ENCODE peak calls at places on chromosomes 2 and 18, in seven cellular contexts. N, S, R, U, W, Y and T are unnamed samples.

GRCh38 chr2:189542145-189542882 is 38.3 kb downstream of the SLC40A1 start:
- DNase-seq in N (no peak), S (no peak), R (no peak), U (no peak), W (peak; percentile 10), Y (no peak), T (no peak)

GRCh38 chr2:226674123-226674522 is 125.5 kb downstream of the IRS1 start:
- DNase-seq in N (no peak), S (no peak), R (no peak), U (no peak), W (no peak), Y (no peak), T (no peak)

GRCh38 chr18:57954928-57955327 is 89.1 kb upstream of the NEDD4L start:
- DNase-seq in N (no peak), S (no peak), R (no peak), U (no peak), W (no peak), Y (no peak), T (no peak)

GRCh38 chr18:36851202-36851590 is 22.3 kb downstream of the KIAA1328 start:
- DNase-seq in N (no peak), S (no peak), R (no peak), U (no peak), W (no peak), Y (no peak), T (no peak)

GRCh38 chr18:32530947-32531651 is 60.4 kb upstream of the GAREM1 start:
- DNase-seq in N (peak; percentile 40), S (peak; percentile 11), R (no peak), U (peak; percentile 16), W (peak; percentile 97), Y (peak; percentile 79), T (no peak)

GRCh38 chr18:50802133-50802532 is 17.7 kb downstream of the MRO start:
- DNase-seq in N (no peak), S (no peak), R (no peak), U (no peak), W (peak; percentile 11), Y (no peak), T (no peak)

GRCh38 chr2:98588880-98589425 is 19.4 kb downstream of the COA5 start:
- DNase-seq in N (no peak), S (no peak), R (no peak), U (no peak), W (no peak), Y (no peak), T (no peak)

GRCh38 chr2:240881913-240882312 is 13.3 kb downstream of the AGXT start:
- DNase-seq in N (peak; percentile 25), S (no peak), R (no peak), U (no peak), W (no peak), Y (peak; percentile 51), T (peak; percentile 65)

GRCh38 chr18:22241806-22242440 is 72.5 kb downstream of the GATA6 start:
- DNase-seq in N (no peak), S (no peak), R (no peak), U (no peak), W (no peak), Y (no peak), T (no peak)

GRCh38 chr2:152304845-152305244 is 30.1 kb upstream of the FMNL2 start:
- DNase-seq in N (no peak), S (peak; percentile 62), R (no peak), U (peak; percentile 61), W (peak; percentile 75), Y (no peak), T (no peak)

GRCh38 chr2:240434728-240435456 is 571 bp upstream of the GPC1 start:
- DNase-seq in N (peak; percentile 77), S (peak; percentile 95), R (peak; percentile 92), U (peak; percentile 98), W (peak; percentile 64), Y (peak; percentile 84), T (peak; percentile 76)

GRCh38 chr18:48728204-48728833 is 189.5 kb downstream of the CTIF start:
- DNase-seq in N (peak; percentile 97), S (peak; percentile 97), R (peak; percentile 99), U (peak; percentile 51), W (peak; percentile 83), Y (no peak), T (no peak)

GRCh38 chr2:42102606-42103450 is 55.0 kb downstream of the PKDCC start:
- DNase-seq in N (no peak), S (no peak), R (peak; percentile 54), U (no peak), W (no peak), Y (no peak), T (no peak)

GRCh38 chr2:206616141-206616540 is 26.1 kb upstream of the FAM237A start:
- DNase-seq in N (no peak), S (no peak), R (no peak), U (no peak), W (peak; percentile 75), Y (no peak), T (no peak)

GRCh38 chr2:96374211-96374951 is 38.8 kb downstream of the NCAPH start:
- DNase-seq in N (peak; percentile 39), S (peak; percentile 20), R (peak; percentile 18), U (peak; percentile 6), W (peak; percentile 59), Y (peak; percentile 84), T (peak; percentile 98)

GRCh38 chr2:71498261-71498701 is 44.9 kb downstream of the DYSF start:
- DNase-seq in N (peak; percentile 56), S (no peak), R (peak; percentile 97), U (peak; percentile 69), W (peak; percentile 99), Y (no peak), T (no peak)

GRCh38 chr2:233815861-233816260 is 37.7 kb downstream of the MROH2A start:
- DNase-seq in N (no peak), S (no peak), R (no peak), U (peak; percentile 67), W (no peak), Y (no peak), T (no peak)

GRCh38 chr18:9673296-9674251 is 34.5 kb upstream of the RAB31 start:
- DNase-seq in N (no peak), S (peak; percentile 74), R (peak; percentile 76), U (peak; percentile 46), W (peak; percentile 99), Y (no peak), T (no peak)

GRCh38 chr2:56741601-56742102 is 557.9 kb downstream of the CCDC85A start:
- DNase-seq in N (peak; percentile 95), S (peak; percentile 88), R (peak; percentile 96), U (peak; percentile 96), W (peak; percentile 94), Y (no peak), T (no peak)

GRCh38 chr2:224655006-224655537 is 61.1 kb downstream of the CCDC195 start:
- DNase-seq in N (no peak), S (no peak), R (no peak), U (no peak), W (no peak), Y (no peak), T (no peak)

GRCh38 chr18:8020133-8020846 is 453.2 kb downstream of the PTPRM start:
- DNase-seq in N (no peak), S (no peak), R (no peak), U (no peak), W (no peak), Y (no peak), T (no peak)

GRCh38 chr18:31244737-31245432 is 73.1 kb upstream of the DSG1 start:
- DNase-seq in N (no peak), S (no peak), R (no peak), U (no peak), W (peak; percentile 80), Y (no peak), T (no peak)

GRCh38 chr2:73037947-73038585 is 33.4 kb downstream of the SFXN5 start:
- DNase-seq in N (no peak), S (no peak), R (no peak), U (no peak), W (peak; percentile 44), Y (no peak), T (no peak)

GRCh38 chr2:106316937-106317336 is 122.8 kb upstream of the UXS1 start:
- DNase-seq in N (no peak), S (no peak), R (no peak), U (no peak), W (no peak), Y (peak; percentile 0), T (no peak)

GRCh38 chr2:127102464-127103242 is 4.3 kb downstream of the BIN1 start:
- DNase-seq in N (no peak), S (no peak), R (no peak), U (no peak), W (no peak), Y (no peak), T (no peak)

GRCh38 chr2:73762571-73762970 is 17.3 kb downstream of the DUSP11 start:
- DNase-seq in N (no peak), S (no peak), R (peak; percentile 56), U (no peak), W (no peak), Y (no peak), T (no peak)

GRCh38 chr18:25349131-25349925 is 2.6 kb downstream of the ZNF521 start:
- DNase-seq in N (peak; percentile 18), S (peak; percentile 28), R (peak; percentile 45), U (peak; percentile 72), W (no peak), Y (no peak), T (no peak)

GRCh38 chr2:136362676-136363390 is 244.9 kb upstream of the CXCR4 start:
- DNase-seq in N (no peak), S (no peak), R (no peak), U (no peak), W (peak; percentile 52), Y (no peak), T (no peak)

GRCh38 chr2:58540680-58541079 is 299.6 kb upstream of the FANCL start:
- DNase-seq in N (no peak), S (no peak), R (no peak), U (no peak), W (no peak), Y (no peak), T (no peak)

GRCh38 chr2:100577777-100578176 is 15.0 kb downstream of the PDCL3 start:
- DNase-seq in N (no peak), S (no peak), R (no peak), U (no peak), W (peak; percentile 46), Y (no peak), T (no peak)

GRCh38 chr2:232535761-232536530 is 3.5 kb upstream of the CHRNG start:
- DNase-seq in N (no peak), S (no peak), R (no peak), U (no peak), W (no peak), Y (no peak), T (no peak)

GRCh38 chr18:6482198-6482977 is 67.7 kb upstream of the L3MBTL4 start:
- DNase-seq in N (peak; percentile 54), S (peak; percentile 69), R (peak; percentile 45), U (peak; percentile 47), W (peak; percentile 38), Y (no peak), T (peak; percentile 43)